ENCODE peak calls at places on chromosomes 5 and 9, in six cellular contexts. C, I, Q, K, B and W are unnamed samples.

GRCh38 chr9:11158676-11159075 is 545.9 kb upstream of the PTPRD start:
- DNase-seq in B (no peak), K (no peak), Q (no peak), C (no peak), I (no peak), W (no peak)

GRCh38 chr9:131823701-131824146 is 83.8 kb upstream of the RAPGEF1 start:
- DNase-seq in B (no peak), Q (no peak), K (no peak), I (no peak), C (no peak), W (no peak)

GRCh38 chr5:76402251-76402879 is 720 bp upstream of the IQGAP2 start:
- DNase-seq in C (peak; percentile 94), K (peak; percentile 37), B (no peak), Q (peak; percentile 63), I (no peak), W (peak; percentile 79)

GRCh38 chr5:169856571-169856970 is 123.7 kb downstream of the INSYN2B start:
- DNase-seq in Q (no peak), K (no peak), I (no peak), B (no peak), C (no peak), W (no peak)

GRCh38 chr9:135034106-135034505 is 53.4 kb upstream of the OLFM1 start:
- DNase-seq in K (no peak), B (no peak), C (no peak), Q (no peak), I (peak; percentile 23), W (no peak)

GRCh38 chr5:142248853-142249462 is 75.9 kb downstream of the SPRY4 start:
- DNase-seq in B (no peak), Q (no peak), C (no peak), I (peak; percentile 93), K (peak; percentile 67), W (no peak)

GRCh38 chr5:376951-377325 is 55.4 kb downstream of the AHRR start:
- DNase-seq in I (no peak), Q (peak; percentile 8), C (no peak), B (no peak), K (no peak), W (no peak)

GRCh38 chr5:90477073-90477472 is 2.4 kb downstream of the POLR3G start:
- DNase-seq in Q (no peak), K (no peak), I (no peak), C (peak; percentile 11), B (no peak), W (no peak)

GRCh38 chr5:41927604-41928003 is 2.5 kb downstream of the FBXO4 start:
- DNase-seq in C (no peak), Q (no peak), K (no peak), I (no peak), B (no peak), W (no peak)

GRCh38 chr9:108219664-108220063 is 636.1 kb downstream of the ACTL7B start:
- DNase-seq in I (no peak), Q (no peak), B (no peak), C (no peak), K (no peak), W (no peak)

GRCh38 chr9:136806631-136807201 is 1.0 kb upstream of the RABL6 start:
- DNase-seq in K (no peak), C (no peak), B (peak; percentile 9), Q (no peak), I (no peak), W (no peak)

GRCh38 chr5:179783128-179783527 is 10.7 kb upstream of the LTC4S start:
- DNase-seq in I (no peak), Q (no peak), C (no peak), B (no peak), K (no peak), W (no peak)

GRCh38 chr9:4573176-4573575 is 82.9 kb downstream of the SLC1A1 start:
- DNase-seq in C (no peak), I (no peak), Q (no peak), B (no peak), K (no peak), W (no peak)

GRCh38 chr5:135930029-135930948 is 24.5 kb downstream of the LECT2 start:
- DNase-seq in K (no peak), Q (no peak), I (no peak), C (no peak), B (no peak), W (no peak)

GRCh38 chr5:132207783-132208182 is 19.9 kb downstream of the P4HA2 start:
- DNase-seq in I (no peak), B (no peak), K (no peak), C (no peak), Q (no peak), W (no peak)

GRCh38 chr9:107929439-107929838 is 439.9 kb upstream of the KLF4 start:
- DNase-seq in I (peak; percentile 80), B (no peak), K (peak; percentile 70), Q (no peak), C (no peak), W (no peak)

GRCh38 chr9:83544002-83544698 is 5.9 kb upstream of the FRMD3 start:
- DNase-seq in I (no peak), Q (no peak), C (peak; percentile 53), K (no peak), B (no peak), W (no peak)

GRCh38 chr9:86413966-86414880 is 60.0 kb upstream of the TUT7 start:
- DNase-seq in B (no peak), Q (no peak), K (no peak), I (no peak), C (peak; percentile 27), W (no peak)

GRCh38 chr5:14902826-14903560 is 31.4 kb upstream of the ANKH start:
- DNase-seq in K (no peak), I (no peak), C (no peak), B (no peak), Q (no peak), W (no peak)

GRCh38 chr5:173103411-173103810 is 40.9 kb upstream of the BNIP1 start:
- DNase-seq in C (no peak), K (no peak), B (no peak), Q (no peak), I (no peak), W (no peak)

GRCh38 chr5:131637694-131638093 is 2.7 kb upstream of the RAPGEF6 start:
- DNase-seq in B (no peak), Q (no peak), C (no peak), I (no peak), K (no peak), W (no peak)

GRCh38 chr5:77171141-77171910 is 39.2 kb upstream of the PDE8B start:
- DNase-seq in C (no peak), K (no peak), Q (no peak), I (no peak), B (no peak), W (no peak)

GRCh38 chr5:175742290-175742994 is 84.6 kb downstream of the HRH2 start:
- DNase-seq in Q (no peak), B (no peak), K (no peak), I (no peak), C (no peak), W (no peak)

GRCh38 chr5:132298305-132298704 is 4.1 kb downstream of the SLC22A4 start:
- DNase-seq in I (no peak), B (no peak), C (no peak), K (no peak), Q (no peak), W (no peak)

GRCh38 chr5:119583684-119584083 is 45.7 kb upstream of the FAM170A start:
- DNase-seq in B (no peak), Q (no peak), I (no peak), K (no peak), C (no peak), W (no peak)

GRCh38 chr5:119582987-119583386 is 46.4 kb upstream of the FAM170A start:
- DNase-seq in B (no peak), C (no peak), Q (no peak), I (no peak), K (no peak), W (no peak)

DNA sequence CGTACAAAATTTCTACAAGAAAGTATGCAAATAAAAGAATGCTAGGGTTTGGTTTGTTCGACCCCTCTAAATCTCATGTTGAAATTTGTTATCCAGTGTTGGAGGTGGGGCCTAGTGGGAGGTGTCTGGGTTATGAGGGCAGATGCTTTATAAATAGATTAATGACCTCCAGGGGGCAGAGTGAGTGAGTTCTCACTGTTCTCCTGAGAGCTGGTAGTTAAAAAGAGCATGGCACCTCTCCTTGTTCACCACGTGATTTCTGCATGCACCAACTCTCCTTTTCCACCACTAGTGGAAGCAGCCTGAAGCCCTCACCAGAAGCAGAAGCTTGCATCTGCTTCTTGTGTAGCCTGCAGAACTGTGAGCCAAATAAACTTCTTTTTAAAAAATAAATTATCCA is 50.4 kb upstream of the FAM170A start:
- DNase-seq in I (no peak), Q (no peak), C (peak; percentile 58), K (no peak), B (no peak), W (no peak)
- TF ChIP-seq CTCF in I (no peak), Q (no peak), C (peak; percentile 75), K (no peak), B (no peak), W (no peak)

GRCh38 chr9:81250041-81250440 is 439.3 kb downstream of the TLE1 start:
- DNase-seq in B (no peak), I (no peak), C (no peak), K (no peak), Q (no peak), W (no peak)
- TF ChIP-seq CTCF in B (no peak), I (no peak), C (no peak), K (no peak), Q (no peak), W (no peak)

GRCh38 chr9:130359819-130360218 is 84.9 kb upstream of the ASS1 start:
- DNase-seq in B (no peak), I (no peak), K (no peak), Q (no peak), C (no peak), W (no peak)
- TF ChIP-seq CTCF in B (no peak), I (no peak), K (no peak), Q (no peak), C (no peak), W (no peak)

GRCh38 chr9:35749515-35750255 is 598 bp downstream of the RGP1 start:
- DNase-seq in C (peak; percentile 57), I (no peak), K (no peak), B (no peak), Q (no peak), W (peak; percentile 50)
- TF ChIP-seq CTCF in C (peak; percentile 45), I (no peak), K (no peak), B (no peak), Q (no peak), W (no peak)